ENCODE peak calls at places on chromosomes 12 and 14, in four cellular contexts. X, M, V and U are unnamed samples.

GRCh38 chr12:53218551-53219114 is 11.6 kb upstream of the ITGB7 start:
- DNase-seq in X (no peak), M (no peak), V (no peak), U (no peak)

GRCh38 chr12:65420941-65421340 is 142.5 kb downstream of the MSRB3 start:
- DNase-seq in X (no peak), M (no peak), V (no peak), U (no peak)

GRCh38 chr12:28882444-28882843 is 266.6 kb upstream of the FAR2 start:
- DNase-seq in X (peak), M (peak), V (no peak), U (peak)

GRCh38 chr12:110853856-110854255 is 7.1 kb downstream of the CCDC63 start:
- DNase-seq in X (peak), M (no peak), V (no peak), U (no peak)

GRCh38 chr12:114919479-114919878 is 235.5 kb upstream of the TBX3 start:
- DNase-seq in X (no peak), M (no peak), V (no peak), U (no peak)

GRCh38 chr12:50825372-50825838 is 17.3 kb upstream of the TMPRSS12 start:
- DNase-seq in X (peak), M (peak), V (peak), U (peak)

GRCh38 chr12:38053655-38054464 is 262.7 kb upstream of the ALG10B start:
- DNase-seq in X (no peak), M (no peak), V (peak), U (no peak)

GRCh38 chr12:94560416-94561221 is 89.7 kb downstream of the TMCC3 start:
- DNase-seq in X (peak), M (peak), V (no peak), U (peak)

GRCh38 chr14:37939442-37940028 is 268.2 kb upstream of the SSTR1 start:
- DNase-seq in X (no peak), M (no peak), V (no peak), U (no peak)

GRCh38 chr14:91722386-91722785 is 9.5 kb downstream of the CATSPERB start:
- DNase-seq in X (no peak), M (no peak), V (no peak), U (no peak)

GRCh38 chr12:57455374-57456144 is 452 bp downstream of the INHBE start:
- DNase-seq in X (no peak), M (no peak), V (no peak), U (no peak)

DNA sequence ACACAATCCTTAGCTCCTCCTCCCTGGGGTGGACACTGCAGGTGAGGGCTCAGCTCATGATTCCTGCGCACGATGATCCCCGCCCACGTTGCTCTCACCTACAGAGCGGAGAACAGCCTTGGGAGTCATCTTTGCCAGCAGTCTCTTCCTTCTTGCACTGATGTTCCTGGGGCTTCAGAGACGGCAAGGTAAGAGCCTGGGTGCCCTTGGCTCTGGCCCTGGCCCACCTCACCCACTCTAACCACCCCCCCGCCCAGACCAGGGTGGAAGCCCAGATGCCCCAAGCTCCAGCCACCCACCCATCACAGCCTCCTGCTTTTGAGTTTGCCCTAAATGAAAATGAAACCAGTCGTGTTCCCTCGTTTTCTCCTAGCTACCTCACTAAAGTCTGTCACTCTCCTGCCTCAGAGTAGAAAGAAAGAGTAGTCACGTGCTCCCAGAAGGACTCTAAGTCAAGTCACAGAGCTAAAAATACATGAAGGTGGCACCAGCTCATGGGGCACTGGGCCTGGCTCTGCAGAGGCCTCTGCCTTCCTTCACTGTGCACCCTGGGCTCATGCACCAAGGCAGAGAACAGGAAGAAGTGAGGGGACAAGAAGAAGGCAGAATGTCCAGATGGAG is 9.0 kb downstream of the TAPBPL start:
- DNase-seq in X (no peak), M (no peak), V (no peak), U (no peak)
- H3K4me3 ChIP-seq in X (no peak), M (no peak), V (no peak), U (no peak)

GRCh38 chr14:100827751-100828447 is 2.0 kb downstream of the MEG3 start:
- DNase-seq in X (peak), M (peak), V (no peak), U (peak)
- H3K4me3 ChIP-seq in X (peak), M (peak), V (no peak), U (peak)

DNA sequence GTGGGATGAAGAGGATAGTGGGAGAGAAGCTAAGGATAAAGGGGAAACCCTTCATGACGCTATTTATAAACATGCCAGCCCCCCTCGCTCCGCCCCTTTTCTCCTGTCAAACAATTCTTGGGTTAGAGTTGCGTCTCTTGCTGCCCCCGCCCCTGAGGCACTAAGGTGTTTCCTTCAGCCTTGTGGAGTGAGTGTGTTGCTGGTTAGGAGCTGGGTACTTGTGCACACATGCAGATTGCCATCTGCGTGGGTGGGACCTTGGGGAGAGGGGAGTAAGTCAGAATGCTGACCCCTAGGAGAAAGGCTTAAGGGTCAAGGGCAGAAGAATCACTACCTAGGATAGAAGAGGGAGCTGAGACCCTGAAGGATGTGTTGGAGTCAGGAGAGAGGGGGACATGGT is 5.4 kb downstream of the FOXJ2 start:
- DNase-seq in X (no peak), M (no peak), V (no peak), U (no peak)
- H3K4me3 ChIP-seq in X (no peak), M (no peak), V (no peak), U (no peak)

GRCh38 chr12:120444676-120445075 is 1.5 kb downstream of the TRIAP1 start:
- DNase-seq in X (no peak), M (no peak), V (no peak), U (no peak)
- H3K4me3 ChIP-seq in X (no peak), M (no peak), V (no peak), U (no peak)

GRCh38 chr12:120236124-120236398 is 29.5 kb downstream of the PXN start:
- DNase-seq in X (no peak), M (no peak), V (no peak), U (no peak)

GRCh38 chr12:120238224-120238616 is 27.3 kb downstream of the PXN start:
- DNase-seq in X (no peak), M (no peak), V (no peak), U (no peak)

GRCh38 chr12:120234643-120235368 is 30.7 kb downstream of the PXN start:
- DNase-seq in X (peak), M (peak), V (peak), U (peak)

GRCh38 chr12:120238839-120239445 is 26.6 kb downstream of the PXN start:
- DNase-seq in X (no peak), M (no peak), V (no peak), U (no peak)

DNA sequence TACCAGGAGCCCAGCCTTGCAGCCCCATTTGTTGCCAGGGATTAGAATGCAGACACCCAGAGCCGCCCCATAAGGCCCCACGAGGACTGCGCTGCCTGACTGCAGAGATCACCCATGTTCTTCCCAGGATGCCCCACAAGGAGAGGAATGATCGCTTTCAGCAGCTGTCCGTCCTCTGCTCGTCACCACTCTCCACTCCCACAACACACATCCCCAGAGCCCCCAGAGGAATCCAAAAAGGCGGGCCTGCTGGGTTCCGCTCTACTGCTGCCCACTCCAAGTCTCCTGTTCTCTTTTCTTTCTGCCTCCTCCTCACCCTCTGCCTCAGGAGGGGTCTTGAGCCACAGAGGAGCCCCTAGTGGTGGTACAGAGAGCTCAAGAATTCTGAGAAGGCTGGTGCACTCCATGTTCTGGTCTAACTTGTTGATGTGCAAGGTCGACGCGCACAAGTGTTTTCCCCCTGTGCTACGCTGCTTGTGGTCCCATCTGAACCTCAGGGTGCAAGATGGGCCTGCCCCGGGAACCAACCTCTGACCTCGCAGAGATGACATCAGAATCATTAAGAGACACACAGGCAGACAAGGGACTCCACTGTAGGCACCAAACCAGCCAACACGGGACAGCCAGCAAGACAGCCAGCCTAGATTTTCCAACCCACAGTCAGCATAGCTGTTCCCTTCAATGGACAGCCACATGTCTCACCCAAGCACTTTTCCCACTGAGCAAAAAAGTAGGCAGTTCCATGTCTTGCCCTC is 30.0 kb downstream of the PXN start:
- DNase-seq in X (no peak), M (no peak), V (no peak), U (no peak)
- H3K4me3 ChIP-seq in X (peak), M (no peak), V (no peak), U (no peak)

GRCh38 chr12:47963340-47964040 is at the start of gene TMEM106C:
- DNase-seq in X (peak), M (peak), V (peak), U (peak)

GRCh38 chr12:47964102-47964723 is 817 bp downstream of the TMEM106C start:
- DNase-seq in X (no peak), M (no peak), V (peak), U (no peak)

GRCh38 chr12:47962198-47962597 is 1.2 kb upstream of the TMEM106C start:
- DNase-seq in X (no peak), M (no peak), V (no peak), U (no peak)

GRCh38 chr12:47967461-47968430 is 4.3 kb downstream of the TMEM106C start:
- DNase-seq in X (peak), M (peak), V (no peak), U (no peak)

DNA sequence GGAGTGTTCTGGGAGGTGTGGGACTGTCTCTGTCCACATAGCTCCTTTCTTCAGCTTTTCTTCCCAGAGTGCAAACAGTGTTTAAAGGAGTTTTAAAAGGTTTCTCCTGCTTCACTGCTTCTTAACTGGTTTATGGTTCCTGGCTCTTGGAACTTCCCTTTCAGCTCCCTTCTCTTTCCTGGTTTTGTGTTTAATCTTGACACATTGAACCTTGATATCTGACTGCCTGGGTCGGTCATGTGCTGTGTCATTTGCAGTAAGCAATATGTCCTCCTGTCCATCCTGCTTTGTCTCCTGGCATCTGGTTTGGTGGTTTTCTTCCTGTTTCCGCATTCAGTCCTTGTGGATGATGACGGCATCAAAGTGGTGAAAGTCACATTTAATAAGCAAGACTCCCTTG is 2.2 kb downstream of the TMEM106C start:
- DNase-seq in X (no peak), M (no peak), V (no peak), U (no peak)
- H3K4me3 ChIP-seq in X (no peak), M (no peak), V (no peak), U (no peak)

DNA sequence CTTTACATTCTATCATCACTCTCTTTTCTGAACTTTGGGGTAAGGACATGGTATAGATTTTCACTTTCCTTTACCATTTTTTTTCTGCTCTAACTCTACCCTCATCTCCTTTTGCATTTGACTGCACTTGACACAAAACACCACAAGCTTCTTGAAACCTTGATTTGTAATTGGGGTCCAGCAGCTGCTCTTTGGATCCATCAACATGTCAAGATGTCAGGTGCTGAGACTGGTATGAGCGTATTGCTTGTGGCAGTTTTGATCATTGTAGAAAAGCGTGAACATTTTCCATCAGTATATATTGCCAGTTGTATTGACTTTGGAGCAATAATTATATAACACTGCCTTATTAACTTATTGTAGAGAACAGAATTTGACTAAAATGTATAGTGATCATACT is 838.6 kb downstream of the TRHDE start:
- DNase-seq in X (no peak), M (no peak), V (no peak), U (no peak)
- H3K4me3 ChIP-seq in X (no peak), M (no peak), V (no peak), U (no peak)

DNA sequence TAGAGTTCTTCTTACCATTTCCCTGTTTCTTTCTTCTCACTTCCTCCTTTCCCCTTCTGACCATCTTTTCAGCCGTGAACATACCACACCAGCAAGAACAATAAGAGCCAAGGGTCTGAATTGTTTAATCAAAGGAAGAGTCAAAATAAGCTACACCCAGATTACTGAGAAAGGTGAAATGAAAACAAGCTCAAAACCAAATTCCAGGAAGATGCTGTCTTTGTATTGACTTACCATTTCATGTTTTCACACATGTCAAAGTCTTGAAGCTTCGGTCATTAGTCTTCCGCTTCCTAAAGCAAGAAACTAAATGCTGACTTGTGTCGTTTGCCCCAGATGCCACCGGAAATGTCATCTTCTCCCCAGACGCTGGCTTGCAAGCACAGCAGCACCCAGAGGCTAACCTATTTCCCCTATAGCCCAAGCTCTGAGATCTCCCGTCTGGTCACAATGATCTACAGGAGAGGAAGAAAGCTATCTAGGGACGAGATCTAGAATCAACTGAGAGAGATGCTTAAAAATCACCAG is 136.5 kb upstream of the AMIGO2 start:
- DNase-seq in X (no peak), M (no peak), V (no peak), U (no peak)
- H3K4me3 ChIP-seq in X (no peak), M (no peak), V (no peak), U (no peak)

GRCh38 chr12:27335364-27336145 is 2.9 kb downstream of the BMAL2 start:
- DNase-seq in X (no peak), M (no peak), V (no peak), U (no peak)
- H3K4me3 ChIP-seq in X (no peak), M (no peak), V (no peak), U (no peak)

DNA sequence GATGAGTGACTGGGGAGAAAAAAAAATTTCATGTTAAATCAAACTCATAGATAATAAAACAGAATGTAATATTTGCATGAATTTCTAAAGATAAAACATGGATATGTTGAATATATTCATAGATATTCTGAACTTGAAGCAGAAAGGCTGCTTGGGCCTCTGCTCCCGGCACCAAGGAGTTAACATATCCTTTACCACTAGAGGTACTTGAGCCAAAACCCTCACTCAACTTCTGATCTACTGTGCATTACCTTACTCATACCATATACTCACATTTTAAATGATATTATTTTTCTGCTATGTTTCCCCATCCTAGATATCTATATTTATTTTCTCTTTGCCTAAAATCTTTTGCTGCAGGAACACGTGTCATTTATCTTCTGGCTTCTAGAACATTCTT is 14.9 kb downstream of the AREL1 start:
- DNase-seq in X (no peak), M (no peak), V (no peak), U (no peak)
- H3K4me3 ChIP-seq in X (no peak), M (no peak), V (no peak), U (no peak)